ENCODE peak calls at places on chromosome 3, in ten cellular contexts. One of them, this sample, is unnamed.
A peak's percentile ranks its signal among the peaks of the same experiment; 100 is the strongest.

GRCh38 chr3:71495708-71496472 is 87.6 kb downstream of the FOXP1 start:
- DNase-seq in GM12892: no peak
- DNase-seq in activated CD8-positive, alpha-beta memory T cell treated with anti-CD3 and anti-CD28 coated beads, Interleukin-2, amount 50 U/mL, for 4 hours: no peak
- DNase-seq in psoas muscle: no peak
- DNase-seq in left cardiac atrium: no peak
- DNase-seq in ELR: peak; percentile 89
- DNase-seq in stimulated activated CD8-positive, alpha-beta memory T cell treated with anti-CD3 and anti-CD28 coated beads, Interleukin-15, amount 100 ng/mL, for 1 hour: no peak
- DNase-seq in fibroblast of pulmonary artery: peak; percentile 83
- DNase-seq in stimulated activated naive CD4-positive, alpha-beta T cell: peak; percentile 16
- DNase-seq in T-helper 2 cell: no peak
- DNase-seq in this sample: peak; percentile 64

GRCh38 chr3:58386966-58387365 is 46.7 kb downstream of the PDHB start:
- DNase-seq in ELR: peak; percentile 88
- DNase-seq in stimulated activated naive CD4-positive, alpha-beta T cell: no peak
- DNase-seq in psoas muscle: no peak
- DNase-seq in stimulated activated CD8-positive, alpha-beta memory T cell treated with anti-CD3 and anti-CD28 coated beads, Interleukin-15, amount 100 ng/mL, for 1 hour: no peak
- DNase-seq in GM12892: no peak
- DNase-seq in activated CD8-positive, alpha-beta memory T cell treated with anti-CD3 and anti-CD28 coated beads, Interleukin-2, amount 50 U/mL, for 4 hours: no peak
- DNase-seq in left cardiac atrium: peak; percentile 53
- DNase-seq in T-helper 2 cell: no peak
- DNase-seq in fibroblast of pulmonary artery: peak; percentile 94
- DNase-seq in this sample: no peak

GRCh38 chr3:86954226-86954625 is 36.7 kb downstream of the VGLL3 start:
- DNase-seq in fibroblast of pulmonary artery: no peak
- DNase-seq in ELR: peak; percentile 74
- DNase-seq in T-helper 2 cell: no peak
- DNase-seq in activated CD8-positive, alpha-beta memory T cell treated with anti-CD3 and anti-CD28 coated beads, Interleukin-2, amount 50 U/mL, for 4 hours: no peak
- DNase-seq in left cardiac atrium: no peak
- DNase-seq in psoas muscle: no peak
- DNase-seq in stimulated activated naive CD4-positive, alpha-beta T cell: no peak
- DNase-seq in GM12892: no peak
- DNase-seq in stimulated activated CD8-positive, alpha-beta memory T cell treated with anti-CD3 and anti-CD28 coated beads, Interleukin-15, amount 100 ng/mL, for 1 hour: no peak
- DNase-seq in this sample: no peak

GRCh38 chr3:81723732-81724313 is 37.6 kb downstream of the GBE1 start:
- DNase-seq in stimulated activated CD8-positive, alpha-beta memory T cell treated with anti-CD3 and anti-CD28 coated beads, Interleukin-15, amount 100 ng/mL, for 1 hour: no peak
- DNase-seq in psoas muscle: no peak
- DNase-seq in GM12892: no peak
- DNase-seq in ELR: peak; percentile 71
- DNase-seq in T-helper 2 cell: no peak
- DNase-seq in stimulated activated naive CD4-positive, alpha-beta T cell: no peak
- DNase-seq in left cardiac atrium: no peak
- DNase-seq in fibroblast of pulmonary artery: peak; percentile 66
- DNase-seq in activated CD8-positive, alpha-beta memory T cell treated with anti-CD3 and anti-CD28 coated beads, Interleukin-2, amount 50 U/mL, for 4 hours: no peak
- DNase-seq in this sample: no peak

GRCh38 chr3:54133196-54133595 is 10.8 kb downstream of the CACNA2D3 start:
- DNase-seq in left cardiac atrium: no peak
- DNase-seq in fibroblast of pulmonary artery: no peak
- DNase-seq in stimulated activated CD8-positive, alpha-beta memory T cell treated with anti-CD3 and anti-CD28 coated beads, Interleukin-15, amount 100 ng/mL, for 1 hour: no peak
- DNase-seq in psoas muscle: no peak
- DNase-seq in ELR: no peak
- DNase-seq in activated CD8-positive, alpha-beta memory T cell treated with anti-CD3 and anti-CD28 coated beads, Interleukin-2, amount 50 U/mL, for 4 hours: no peak
- DNase-seq in T-helper 2 cell: no peak
- DNase-seq in GM12892: no peak
- DNase-seq in stimulated activated naive CD4-positive, alpha-beta T cell: no peak
- DNase-seq in this sample: no peak

GRCh38 chr3:121152573-121152972 is 244.6 kb downstream of the STXBP5L start:
- DNase-seq in activated CD8-positive, alpha-beta memory T cell treated with anti-CD3 and anti-CD28 coated beads, Interleukin-2, amount 50 U/mL, for 4 hours: no peak
- DNase-seq in ELR: peak; percentile 40
- DNase-seq in stimulated activated CD8-positive, alpha-beta memory T cell treated with anti-CD3 and anti-CD28 coated beads, Interleukin-15, amount 100 ng/mL, for 1 hour: no peak
- DNase-seq in psoas muscle: no peak
- DNase-seq in fibroblast of pulmonary artery: peak; percentile 53
- DNase-seq in GM12892: no peak
- DNase-seq in stimulated activated naive CD4-positive, alpha-beta T cell: no peak
- DNase-seq in left cardiac atrium: no peak
- DNase-seq in T-helper 2 cell: no peak
- DNase-seq in this sample: no peak

GRCh38 chr3:38711321-38711720 is 61.8 kb upstream of the SCN5A start:
- DNase-seq in psoas muscle: no peak
- DNase-seq in left cardiac atrium: no peak
- DNase-seq in GM12892: no peak
- DNase-seq in ELR: no peak
- DNase-seq in stimulated activated naive CD4-positive, alpha-beta T cell: no peak
- DNase-seq in fibroblast of pulmonary artery: no peak
- DNase-seq in T-helper 2 cell: no peak
- DNase-seq in activated CD8-positive, alpha-beta memory T cell treated with anti-CD3 and anti-CD28 coated beads, Interleukin-2, amount 50 U/mL, for 4 hours: no peak
- DNase-seq in stimulated activated CD8-positive, alpha-beta memory T cell treated with anti-CD3 and anti-CD28 coated beads, Interleukin-15, amount 100 ng/mL, for 1 hour: no peak
- DNase-seq in this sample: no peak

GRCh38 chr3:19485267-19485666 is 337.0 kb downstream of the KCNH8 start:
- DNase-seq in stimulated activated naive CD4-positive, alpha-beta T cell: no peak
- DNase-seq in left cardiac atrium: no peak
- DNase-seq in activated CD8-positive, alpha-beta memory T cell treated with anti-CD3 and anti-CD28 coated beads, Interleukin-2, amount 50 U/mL, for 4 hours: no peak
- DNase-seq in psoas muscle: no peak
- DNase-seq in ELR: no peak
- DNase-seq in T-helper 2 cell: no peak
- DNase-seq in stimulated activated CD8-positive, alpha-beta memory T cell treated with anti-CD3 and anti-CD28 coated beads, Interleukin-15, amount 100 ng/mL, for 1 hour: no peak
- DNase-seq in GM12892: no peak
- DNase-seq in fibroblast of pulmonary artery: no peak
- DNase-seq in this sample: no peak

GRCh38 chr3:196620228-196620627 is 19.3 kb upstream of the NRROS start:
- DNase-seq in psoas muscle: no peak
- DNase-seq in stimulated activated CD8-positive, alpha-beta memory T cell treated with anti-CD3 and anti-CD28 coated beads, Interleukin-15, amount 100 ng/mL, for 1 hour: no peak
- DNase-seq in ELR: peak; percentile 55
- DNase-seq in stimulated activated naive CD4-positive, alpha-beta T cell: no peak
- DNase-seq in T-helper 2 cell: no peak
- DNase-seq in activated CD8-positive, alpha-beta memory T cell treated with anti-CD3 and anti-CD28 coated beads, Interleukin-2, amount 50 U/mL, for 4 hours: no peak
- DNase-seq in fibroblast of pulmonary artery: peak; percentile 24
- DNase-seq in GM12892: no peak
- DNase-seq in left cardiac atrium: peak; percentile 54
- DNase-seq in this sample: no peak

GRCh38 chr3:116153174-116153573 is 292.1 kb downstream of the LSAMP start:
- DNase-seq in psoas muscle: no peak
- DNase-seq in stimulated activated naive CD4-positive, alpha-beta T cell: no peak
- DNase-seq in GM12892: no peak
- DNase-seq in left cardiac atrium: no peak
- DNase-seq in fibroblast of pulmonary artery: peak; percentile 4
- DNase-seq in ELR: peak; percentile 42
- DNase-seq in activated CD8-positive, alpha-beta memory T cell treated with anti-CD3 and anti-CD28 coated beads, Interleukin-2, amount 50 U/mL, for 4 hours: no peak
- DNase-seq in stimulated activated CD8-positive, alpha-beta memory T cell treated with anti-CD3 and anti-CD28 coated beads, Interleukin-15, amount 100 ng/mL, for 1 hour: no peak
- DNase-seq in T-helper 2 cell: no peak
- DNase-seq in this sample: no peak

GRCh38 chr3:62445267-62445666 is 71.9 kb upstream of the FEZF2 start:
- DNase-seq in GM12892: no peak
- DNase-seq in ELR: peak; percentile 28
- DNase-seq in stimulated activated naive CD4-positive, alpha-beta T cell: no peak
- DNase-seq in activated CD8-positive, alpha-beta memory T cell treated with anti-CD3 and anti-CD28 coated beads, Interleukin-2, amount 50 U/mL, for 4 hours: no peak
- DNase-seq in T-helper 2 cell: no peak
- DNase-seq in fibroblast of pulmonary artery: peak; percentile 42
- DNase-seq in psoas muscle: no peak
- DNase-seq in left cardiac atrium: no peak
- DNase-seq in stimulated activated CD8-positive, alpha-beta memory T cell treated with anti-CD3 and anti-CD28 coated beads, Interleukin-15, amount 100 ng/mL, for 1 hour: no peak
- DNase-seq in this sample: peak; percentile 14

This sample was measured in CD4-positive, alpha-beta memory T cell.